ENCODE peak calls at places on chromosomes 7 and 10, in ten cellular contexts. N, M, W, P, Y, G, H, T, Z and X are unnamed samples.

GRCh38 chr10:108911814-108912541 is 1011.3 kb downstream of the XPNPEP1 start:
- DNase-seq in N (peak), M (peak), W (peak), P (no peak), Y (peak), G (peak), H (peak), T (peak), Z (peak), X (peak)

GRCh38 chr7:77738871-77739270 is 42.6 kb downstream of the RSBN1L start:
- DNase-seq in N (no peak), M (peak), W (no peak), P (peak), Y (no peak), G (no peak), H (no peak), T (peak), Z (peak), X (no peak)

GRCh38 chr7:155291045-155291530 is 6.6 kb upstream of the INSIG1 start:
- DNase-seq in N (no peak), M (peak), W (no peak), P (no peak), Y (no peak), G (no peak), H (peak), T (peak), Z (peak), X (no peak)

GRCh38 chr10:125144693-125145623 is 15.4 kb downstream of the CTBP2 start:
- DNase-seq in N (no peak), M (peak), W (peak), P (no peak), Y (no peak), G (no peak), H (no peak), T (peak), Z (no peak), X (no peak)

GRCh38 chr10:110815354-110816004 is 56.2 kb upstream of the PDCD4 start:
- DNase-seq in N (no peak), M (no peak), W (no peak), P (no peak), Y (no peak), G (no peak), H (no peak), T (no peak), Z (no peak), X (no peak)

GRCh38 chr10:5871596-5871995 is 18.1 kb downstream of the ANKRD16 start:
- DNase-seq in N (no peak), M (peak), W (no peak), P (no peak), Y (no peak), G (no peak), H (no peak), T (peak), Z (peak), X (peak)

GRCh38 chr10:17506859-17507471 is 52.6 kb upstream of the ST8SIA6 start:
- DNase-seq in N (no peak), M (no peak), W (no peak), P (no peak), Y (no peak), G (no peak), H (no peak), T (no peak), Z (no peak), X (no peak)

GRCh38 chr7:471866-472639 is 47.6 kb downstream of the PDGFA start:
- DNase-seq in N (no peak), M (peak), W (peak), P (peak), Y (no peak), G (peak), H (peak), T (peak), Z (peak), X (peak)

GRCh38 chr10:124994573-124995473 is 52.9 kb downstream of the ZRANB1 start:
- DNase-seq in N (no peak), M (no peak), W (no peak), P (no peak), Y (no peak), G (peak), H (no peak), T (no peak), Z (no peak), X (no peak)

GRCh38 chr7:93047514-93048099 is 70.2 kb downstream of the SAMD9 start:
- DNase-seq in N (no peak), M (no peak), W (no peak), P (no peak), Y (no peak), G (no peak), H (no peak), T (no peak), Z (no peak), X (no peak)

GRCh38 chr7:93040355-93040754 is 77.4 kb downstream of the SAMD9 start:
- DNase-seq in N (no peak), M (no peak), W (no peak), P (no peak), Y (no peak), G (no peak), H (no peak), T (no peak), Z (no peak), X (no peak)

GRCh38 chr7:93046641-93047040 is 71.1 kb downstream of the SAMD9 start:
- DNase-seq in N (no peak), M (no peak), W (no peak), P (no peak), Y (no peak), G (no peak), H (no peak), T (no peak), Z (peak), X (no peak)

GRCh38 chr7:93043393-93043985 is 74.3 kb downstream of the SAMD9 start:
- DNase-seq in N (no peak), M (peak), W (no peak), P (peak), Y (no peak), G (no peak), H (no peak), T (peak), Z (no peak), X (peak)

GRCh38 chr7:93044147-93044810 is 73.5 kb downstream of the SAMD9 start:
- DNase-seq in N (no peak), M (peak), W (no peak), P (peak), Y (no peak), G (no peak), H (no peak), T (peak), Z (peak), X (no peak)
- H3K4me3 ChIP-seq in N (no peak), M (no peak), W (no peak), P (no peak), Y (no peak), G (no peak), H (no peak), T (no peak), Z (no peak), X (no peak)

GRCh38 chr7:109460296-109460695 is 890.6 kb downstream of the DNAJB9 start:
- DNase-seq in N (no peak), M (no peak), W (no peak), P (no peak), Y (no peak), G (no peak), H (no peak), T (no peak), Z (no peak), X (no peak)

DNA sequence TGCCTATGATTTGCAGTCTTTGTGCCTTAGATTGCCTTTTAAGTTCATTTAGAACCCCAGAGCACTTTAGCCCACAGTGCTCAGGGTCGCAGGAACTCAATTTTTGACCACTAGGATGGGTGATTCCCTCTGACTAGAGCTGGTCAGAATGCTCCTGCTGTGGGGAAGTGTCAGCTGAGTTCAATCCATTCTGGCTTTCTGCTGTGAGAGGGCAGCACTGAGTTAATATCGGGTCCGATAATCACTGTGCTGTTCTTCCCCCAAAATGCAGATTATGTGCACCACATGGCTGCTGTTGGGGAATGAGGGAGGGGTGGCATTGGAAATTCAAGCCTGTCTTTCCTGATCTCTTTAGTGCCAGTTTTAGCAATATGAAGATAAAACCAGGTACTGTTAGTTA is 886.4 kb downstream of the DNAJB9 start:
- DNase-seq in N (no peak), M (no peak), W (no peak), P (no peak), Y (no peak), G (no peak), H (no peak), T (no peak), Z (no peak), X (no peak)
- TF ChIP-seq CTCF in N (no peak), M (no peak), W (no peak), P (no peak), Y (no peak), G (no peak), H (no peak), T (no peak), Z (no peak), X (no peak)

GRCh38 chr7:76232698-76233097 is 31.0 kb downstream of the SRRM3 start:
- DNase-seq in N (no peak), M (no peak), W (no peak), P (no peak), Y (no peak), G (no peak), H (no peak), T (no peak), Z (no peak), X (no peak)

GRCh38 chr7:76233538-76234281 is 32.0 kb downstream of the SRRM3 start:
- DNase-seq in N (no peak), M (peak), W (no peak), P (no peak), Y (no peak), G (no peak), H (no peak), T (peak), Z (no peak), X (no peak)

GRCh38 chr7:76231071-76231470 is 29.4 kb downstream of the SRRM3 start:
- DNase-seq in N (no peak), M (no peak), W (no peak), P (no peak), Y (no peak), G (no peak), H (no peak), T (no peak), Z (no peak), X (no peak)

GRCh38 chr7:76231583-76231982 is 29.9 kb downstream of the SRRM3 start:
- DNase-seq in N (no peak), M (no peak), W (no peak), P (no peak), Y (no peak), G (no peak), H (no peak), T (no peak), Z (peak), X (no peak)

GRCh38 chr7:76230214-76230613 is 28.5 kb downstream of the SRRM3 start:
- DNase-seq in N (no peak), M (no peak), W (no peak), P (no peak), Y (no peak), G (no peak), H (no peak), T (no peak), Z (no peak), X (no peak)
- H3K4me3 ChIP-seq in N (no peak), M (no peak), W (no peak), P (no peak), Y (no peak), G (no peak), H (no peak), T (no peak), Z (no peak), X (no peak)

GRCh38 chr7:96359876-96360275 is 38.0 kb upstream of the SLC25A13 start:
- DNase-seq in N (no peak), M (no peak), W (no peak), P (no peak), Y (no peak), G (no peak), H (peak), T (no peak), Z (no peak), X (no peak)

GRCh38 chr7:96349572-96349971 is 27.7 kb upstream of the SLC25A13 start:
- DNase-seq in N (no peak), M (peak), W (no peak), P (no peak), Y (no peak), G (peak), H (peak), T (peak), Z (no peak), X (no peak)

GRCh38 chr7:96355990-96356506 is 34.1 kb upstream of the SLC25A13 start:
- DNase-seq in N (no peak), M (no peak), W (no peak), P (no peak), Y (no peak), G (no peak), H (no peak), T (no peak), Z (no peak), X (no peak)

GRCh38 chr7:96354881-96355280 is 33.0 kb upstream of the SLC25A13 start:
- DNase-seq in N (no peak), M (no peak), W (no peak), P (no peak), Y (no peak), G (no peak), H (no peak), T (no peak), Z (no peak), X (no peak)
- TF ChIP-seq CTCF in N (no peak), M (no peak), W (no peak), P (no peak), Y (no peak), G (no peak), H (no peak), T (no peak), Z (no peak), X (no peak)

GRCh38 chr10:47299611-47299988 is 397 bp upstream of the GDF10 start:
- DNase-seq in N (no peak), M (no peak), W (no peak), P (no peak), Y (no peak), G (no peak), H (no peak), T (no peak), Z (no peak), X (no peak)

GRCh38 chr10:47301833-47302232 is 1.8 kb downstream of the GDF10 start:
- DNase-seq in N (no peak), M (no peak), W (no peak), P (no peak), Y (no peak), G (no peak), H (no peak), T (no peak), Z (no peak), X (no peak)

GRCh38 chr10:47298730-47299129 is 1.3 kb upstream of the GDF10 start:
- DNase-seq in N (no peak), M (no peak), W (no peak), P (no peak), Y (no peak), G (no peak), H (no peak), T (no peak), Z (no peak), X (no peak)

GRCh38 chr10:47297796-47298540 is 2.0 kb upstream of the GDF10 start:
- DNase-seq in N (no peak), M (no peak), W (no peak), P (no peak), Y (peak), G (no peak), H (no peak), T (no peak), Z (no peak), X (no peak)

DNA sequence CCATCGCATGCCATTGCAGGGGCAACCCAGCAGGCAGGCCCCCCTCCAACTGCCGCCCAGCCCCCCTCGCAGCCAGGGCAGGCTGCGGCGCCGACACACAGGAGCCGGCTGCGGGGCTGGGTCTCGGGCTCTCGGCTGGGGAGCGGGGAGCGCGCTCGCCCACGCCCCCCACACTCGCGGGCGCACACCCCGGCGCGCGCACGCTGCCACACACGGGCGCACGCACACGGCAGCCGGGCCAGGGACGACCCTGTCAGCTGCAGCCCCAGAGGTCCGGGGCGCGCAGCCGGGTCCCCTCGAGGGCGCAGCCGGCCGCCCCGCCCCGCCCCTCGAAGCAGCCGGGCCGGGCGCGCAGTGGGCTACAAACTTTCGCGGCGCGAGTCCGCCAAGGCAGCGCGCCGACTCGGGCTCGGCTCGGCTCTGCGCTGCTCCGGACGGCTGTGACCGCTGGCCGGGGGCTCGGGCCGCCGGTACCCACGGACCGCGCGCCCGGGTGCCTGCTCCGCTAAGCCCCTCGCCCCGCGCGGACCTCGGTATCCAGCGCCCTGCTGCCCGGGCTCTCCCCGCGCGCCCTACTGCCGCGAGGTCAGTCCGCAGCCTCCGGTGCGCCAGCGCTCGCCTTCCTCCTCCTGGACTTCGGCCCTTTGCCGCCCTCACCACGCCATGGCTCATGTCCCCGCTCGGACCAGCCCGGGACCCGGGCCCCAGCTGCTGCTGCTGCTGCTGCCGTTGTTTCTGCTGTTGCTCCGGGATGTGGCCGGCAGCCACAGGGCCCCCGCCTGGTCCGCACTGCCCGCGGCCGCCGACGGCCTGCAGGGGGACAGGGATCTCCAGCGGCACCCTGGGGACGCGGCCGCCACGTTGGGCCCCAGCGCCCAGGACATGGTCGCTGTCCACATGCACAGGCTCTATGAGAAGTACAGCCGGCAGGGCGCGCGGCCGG is at the start of gene GDF10:
- DNase-seq in N (no peak), M (no peak), W (no peak), P (no peak), Y (no peak), G (no peak), H (no peak), T (no peak), Z (no peak), X (no peak)
- H3K4me3 ChIP-seq in N (peak), M (no peak), W (peak), P (no peak), Y (peak), G (peak), H (peak), T (no peak), Z (no peak), X (peak)

DNA sequence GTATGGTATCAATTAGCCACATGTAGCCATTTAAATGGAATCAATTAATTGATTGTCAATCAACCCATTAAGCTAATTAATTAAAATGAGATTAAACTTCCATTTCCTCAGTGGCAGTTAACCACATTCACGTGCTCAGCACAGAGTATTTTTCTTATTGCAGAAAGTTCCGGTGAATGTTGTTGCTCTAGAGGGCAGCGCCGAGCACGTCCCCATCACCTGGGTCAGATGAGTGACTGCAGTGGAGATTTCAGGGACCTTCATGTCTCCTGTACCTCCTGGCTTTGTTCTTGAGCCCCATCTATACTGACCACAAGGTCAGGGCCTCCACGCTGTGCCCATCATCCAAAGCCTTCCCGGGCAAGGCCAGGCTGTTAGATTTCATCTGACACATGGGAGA is 168.8 kb upstream of the MKI67 start:
- DNase-seq in N (no peak), M (no peak), W (no peak), P (no peak), Y (no peak), G (no peak), H (no peak), T (no peak), Z (no peak), X (no peak)
- TF ChIP-seq CTCF in N (no peak), M (no peak), W (no peak), P (no peak), Y (no peak), G (no peak), H (no peak), T (no peak), Z (no peak), X (no peak)